ENCODE peak calls at places on chromosome 4, in four cellular contexts. I is stomach; Q is osteoblast; N is naive thymus-derived CD4-positive, alpha-beta T cell. V is an unnamed sample. For H3K27me3 and H3K4me1, the result is how much of the 10 kb centered on the place peaks cover.

GRCh38 chr4:17189322-17189721 is 290.9 kb upstream of the LDB2 start:
- DNase-seq in N (no peak), Q (no peak), I (no peak), V (no peak)

GRCh38 chr4:114383721-114384120 is 214.9 kb upstream of the UGT8 start:
- DNase-seq in N (no peak), Q (no peak), I (no peak), V (no peak)

GRCh38 chr4:15451866-15452765 is 17.6 kb upstream of the CC2D2A start:
- DNase-seq in I (no peak), Q (peak), N (no peak), V (no peak)

GRCh38 chr4:48853604-48854394 is 22.9 kb downstream of the OCIAD1 start:
- DNase-seq in N (no peak), I (no peak), Q (no peak), V (no peak)

GRCh38 chr4:105712766-105713165 is 4.2 kb downstream of the GSTCD start:
- DNase-seq in Q (no peak), I (no peak), N (no peak), V (no peak)

GRCh38 chr4:147103403-147103946 is 157.8 kb upstream of the TTC29 start:
- DNase-seq in Q (peak), N (no peak), I (no peak), V (no peak)

GRCh38 chr4:76949293-76950051 is at the start of gene SEPTIN11:
- DNase-seq in Q (peak), I (peak), N (peak), V (peak)

GRCh38 chr4:186839122-186840037 is 115.7 kb upstream of the FAT1 start:
- DNase-seq in N (no peak), I (no peak), Q (peak), V (no peak)

GRCh38 chr4:11214281-11214680 is 214.4 kb downstream of the HS3ST1 start:
- DNase-seq in I (no peak), N (no peak), Q (no peak), V (no peak)

GRCh38 chr4:140242357-140243284 is 88.6 kb upstream of the MAML3 start:
- DNase-seq in I (no peak), N (no peak), Q (no peak), V (no peak)

GRCh38 chr4:19496752-19497151 is 755.0 kb upstream of the SLIT2 start:
- DNase-seq in Q (no peak), I (no peak), N (no peak), V (no peak)

GRCh38 chr4:123299212-123299651 is 97.4 kb upstream of the SPRY1 start:
- DNase-seq in Q (peak), N (no peak), I (no peak), V (no peak)

GRCh38 chr4:120920666-120921065 is 1.9 kb downstream of the PRDM5 start:
- DNase-seq in Q (no peak), I (no peak), N (no peak), V (no peak)

GRCh38 chr4:6225469-6225868 is 25.1 kb upstream of the JAKMIP1 start:
- DNase-seq in Q (no peak), I (peak), N (no peak), V (no peak)

GRCh38 chr4:139857021-139857420 is 191.4 kb downstream of the MGST2 start:
- DNase-seq in I (no peak), N (no peak), Q (no peak), V (no peak)

GRCh38 chr4:65670331-65671031 is at the start of gene EPHA5:
- DNase-seq in I (peak), Q (peak), N (no peak), V (no peak)

GRCh38 chr4:41600243-41600642 is 62.3 kb downstream of the LIMCH1 start:
- DNase-seq in N (no peak), I (no peak), Q (no peak), V (no peak)

GRCh38 chr4:83558693-83559092 is 22.8 kb downstream of the GPAT3 start:
- DNase-seq in N (no peak), Q (no peak), I (no peak), V (no peak)

GRCh38 chr4:139084425-139085093 is 69.0 kb downstream of the NOCT start:
- DNase-seq in N (no peak), I (no peak), Q (no peak), V (no peak)

GRCh38 chr4:72631296-72631695 is 62.3 kb upstream of the ADAMTS3 start:
- DNase-seq in Q (peak), N (no peak), I (no peak), V (no peak)

GRCh38 chr4:112327950-112328349 is 30.8 kb downstream of the ALPK1 start:
- DNase-seq in I (no peak), N (no peak), Q (peak), V (no peak)

GRCh38 chr4:106315968-106316772 is at the start of the genes AIMP1 and TBCK:
- DNase-seq in I (peak), Q (peak), N (peak), V (peak)

GRCh38 chr4:175882891-175883290 is 70.8 kb upstream of the GPM6A start:
- DNase-seq in I (no peak), Q (peak), N (no peak), V (no peak)

GRCh38 chr4:145639281-145639680 is 20.1 kb downstream of the MMAA start:
- DNase-seq in Q (no peak), N (no peak), I (no peak), V (no peak)

GRCh38 chr4:135277116-135277979 is 1075.8 kb upstream of the PABPC4L start:
- DNase-seq in Q (peak), I (no peak), N (no peak), V (no peak)

GRCh38 chr4:66028668-66029067 is 358.4 kb upstream of the EPHA5 start:
- DNase-seq in I (no peak), N (no peak), Q (no peak), V (no peak)

GRCh38 chr4:80134936-80135701 is 62.1 kb upstream of the ANTXR2 start:
- DNase-seq in I (no peak), N (no peak), Q (no peak), V (no peak)

GRCh38 chr4:67762091-67762490 is 7.9 kb upstream of the GNRHR start:
- DNase-seq in Q (no peak), N (no peak), I (no peak), V (no peak)

GRCh38 chr4:82968972-82969371 is 41.7 kb downstream of the LIN54 start:
- DNase-seq in I (no peak), Q (no peak), N (no peak), V (no peak)

GRCh38 chr4:176123710-176124407 is 58.2 kb downstream of the WDR17 start:
- DNase-seq in N (no peak), I (peak), Q (peak), V (no peak)

GRCh38 chr4:22534374-22534773 is 18.5 kb upstream of the ADGRA3 start:
- DNase-seq in I (no peak), N (no peak), Q (no peak), V (no peak)

GRCh38 chr4:101400096-101400495 is 52.8 kb upstream of the PPP3CA start:
- DNase-seq in Q (peak), I (no peak), N (no peak), V (no peak)

GRCh38 chr4:82601242-82602015 is 39.6 kb upstream of the TMEM150C start:
- DNase-seq in I (no peak), N (no peak), Q (no peak), V (no peak)

GRCh38 chr4:13413719-13414437 is 70.3 kb downstream of the RAB28 start:
- DNase-seq in Q (no peak), I (no peak), N (no peak), V (no peak)

GRCh38 chr4:169625886-169626285 is 5.5 kb downstream of the CLCN3 start:
- DNase-seq in Q (no peak), N (no peak), I (no peak), V (no peak)

GRCh38 chr4:111689731-111690130 is 455.5 kb upstream of the FAM241A start:
- DNase-seq in N (no peak), Q (no peak), I (no peak), V (no peak)

GRCh38 chr4:1405249-1405635 is 1.0 kb downstream of the NKX1-1 start:
- DNase-seq in Q (peak), I (no peak), N (no peak), V (no peak)

GRCh38 chr4:1406946-1407656 is 859 bp upstream of the NKX1-1 start:
- DNase-seq in Q (peak), N (no peak), I (peak), V (no peak)

GRCh38 chr4:1406416-1406945 is at the start of gene NKX1-1:
- DNase-seq in I (peak), N (no peak), Q (peak), V (no peak)

GRCh38 chr4:1404573-1405248 is 1.5 kb downstream of the NKX1-1 start:
- DNase-seq in I (peak), N (no peak), Q (peak), V (no peak)

GRCh38 chr4:1405636-1406415 is 416 bp downstream of the NKX1-1 start:
- DNase-seq in N (no peak), Q (peak), I (peak), V (peak)
- H3K27me3 ChIP-seq in N (under half), Q (half or more), I (half or more), V (under half)

GRCh38 chr4:165208741-165209388 is 1.5 kb downstream of the KLHL2 start:
- DNase-seq in I (no peak), N (no peak), Q (peak), V (no peak)

GRCh38 chr4:165208322-165208652 is 926 bp downstream of the KLHL2 start:
- DNase-seq in Q (peak), I (no peak), N (peak), V (peak)

GRCh38 chr4:165207016-165207430 is 338 bp upstream of the KLHL2 start:
- DNase-seq in Q (no peak), I (no peak), N (no peak), V (no peak)

GRCh38 chr4:165209796-165210195 is 2.4 kb downstream of the KLHL2 start:
- DNase-seq in Q (no peak), I (no peak), N (no peak), V (no peak)

DNA sequence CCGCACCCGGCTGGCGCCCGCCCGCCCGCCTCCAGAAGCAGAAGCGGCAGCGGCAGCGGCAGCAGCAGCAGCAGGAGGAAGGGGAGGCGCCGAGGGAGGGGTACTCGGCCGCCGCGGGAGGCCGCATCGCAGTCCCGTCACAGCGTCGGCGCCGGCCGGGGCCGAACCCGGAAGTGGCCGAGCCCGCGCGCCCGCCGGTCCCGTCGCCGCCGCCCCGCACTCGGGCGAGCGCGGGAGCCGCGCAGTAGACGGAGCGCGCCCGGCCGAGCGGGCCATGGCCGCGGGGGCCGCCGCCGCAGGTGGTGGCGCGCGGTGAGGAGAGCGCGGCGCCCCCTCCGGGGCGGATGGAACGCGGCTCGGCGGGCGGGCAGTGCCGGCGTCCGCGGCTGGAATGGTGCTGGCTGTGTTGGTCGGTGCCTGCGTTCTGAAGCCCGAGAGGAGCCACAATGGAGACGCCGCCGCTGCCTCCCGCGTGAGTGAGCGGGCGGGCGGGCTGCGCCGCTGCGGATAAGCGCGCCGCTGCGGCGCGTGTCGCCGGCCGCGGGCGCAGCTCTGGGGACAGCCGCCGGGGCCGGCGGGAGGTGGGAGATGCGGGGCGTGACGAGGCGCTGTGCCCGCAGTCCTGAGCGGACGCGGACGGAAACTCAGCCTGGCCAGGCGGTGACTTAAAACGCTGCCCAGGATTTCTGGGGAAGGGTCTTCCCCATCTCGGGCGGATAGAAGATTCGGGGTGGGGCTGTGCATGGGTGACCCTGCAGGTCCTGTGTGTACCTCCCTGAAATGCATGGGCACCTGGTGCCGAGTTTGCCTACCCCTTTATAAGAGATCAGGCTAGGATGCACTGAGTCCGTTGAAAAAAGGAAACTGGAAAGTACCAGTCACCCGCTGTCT is at the start of gene KLHL2:
- DNase-seq in Q (peak), I (peak), N (peak), V (peak)
- H3K4me1 ChIP-seq in Q (under half), I (under half), N (under half), V (under half)

GRCh38 chr4:183960021-183960420 is 54.9 kb downstream of the STOX2 start:
- DNase-seq in Q (no peak), I (peak), N (no peak), V (no peak)
- H3K4me3 ChIP-seq in Q (no peak), I (no peak), N (no peak), V (no peak)

GRCh38 chr4:3485011-3485881 is 22.1 kb downstream of the DOK7 start:
- DNase-seq in N (no peak), Q (no peak), I (no peak), V (no peak)
- H3K27me3 ChIP-seq in N (under half), Q (under half), I (half or more), V (under half)

GRCh38 chr4:7910721-7911015 is 29.0 kb downstream of the AFAP1 start:
- DNase-seq in I (no peak), Q (no peak), N (no peak), V (no peak)

GRCh38 chr4:7909966-7910720 is 29.5 kb downstream of the AFAP1 start:
- DNase-seq in I (no peak), Q (no peak), N (no peak), V (no peak)

GRCh38 chr4:7912826-7913225 is 26.8 kb downstream of the AFAP1 start:
- DNase-seq in I (no peak), Q (no peak), N (no peak), V (no peak)

GRCh38 chr4:7909463-7909862 is 30.2 kb downstream of the AFAP1 start:
- DNase-seq in I (no peak), Q (no peak), N (no peak), V (no peak)

DNA sequence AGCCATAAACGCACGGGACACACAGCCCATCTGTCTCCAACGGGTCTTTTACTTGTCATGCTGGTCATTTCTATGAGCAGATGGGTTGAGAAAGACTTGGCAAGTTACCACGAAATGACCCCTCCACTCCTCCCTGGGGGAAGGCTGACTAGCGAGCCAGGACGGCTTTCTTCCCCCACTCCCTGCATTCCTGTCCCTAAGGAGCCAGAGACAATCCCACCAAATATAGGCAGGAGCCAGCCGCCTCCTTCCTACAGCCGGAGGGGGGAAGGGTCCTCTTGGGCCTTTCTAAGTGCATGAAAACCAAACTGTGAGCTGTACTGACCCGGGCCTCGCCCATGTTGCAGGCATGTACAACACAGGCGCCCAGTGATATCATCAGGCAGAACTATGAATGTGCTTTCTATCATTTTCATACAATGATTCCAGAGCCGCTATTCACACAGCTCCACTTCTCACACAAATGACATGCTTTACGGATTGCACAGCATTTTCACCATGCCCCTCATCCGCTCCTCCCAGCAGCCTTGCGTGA is 28.6 kb downstream of the AFAP1 start:
- DNase-seq in Q (peak), N (no peak), I (no peak), V (no peak)
- H3K4me1 ChIP-seq in Q (half or more), N (under half), I (under half), V (under half)

GRCh38 chr4:54315561-54315960 is 86.5 kb downstream of the PDGFRA start:
- DNase-seq in N (no peak), I (no peak), Q (no peak), V (no peak)

GRCh38 chr4:54317690-54318089 is 88.6 kb downstream of the PDGFRA start:
- DNase-seq in N (no peak), Q (no peak), I (no peak), V (no peak)

GRCh38 chr4:54320826-54321320 is 91.8 kb downstream of the PDGFRA start:
- DNase-seq in Q (peak), N (no peak), I (no peak), V (no peak)

GRCh38 chr4:54318904-54319303 is 89.8 kb downstream of the PDGFRA start:
- DNase-seq in Q (no peak), I (no peak), N (peak), V (no peak)

DNA sequence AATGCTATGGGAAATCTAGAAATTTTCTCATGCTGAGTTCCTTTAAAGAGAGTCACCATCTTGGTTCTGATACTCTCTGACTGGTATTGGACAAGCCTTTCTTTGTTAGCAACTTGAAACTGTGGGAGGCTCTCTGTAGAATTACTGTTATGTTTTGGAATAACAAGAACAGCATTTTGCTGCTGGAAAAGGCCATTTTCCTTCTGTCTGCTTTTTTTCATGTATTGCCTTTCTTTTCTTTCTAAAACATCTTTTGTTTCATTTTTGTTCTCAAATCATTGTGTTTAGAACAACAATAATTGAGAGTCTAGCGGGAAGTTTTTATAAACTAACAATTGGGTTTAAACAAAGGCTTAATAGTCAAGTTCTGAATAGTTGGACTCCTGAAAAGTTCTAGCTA is 87.0 kb downstream of the PDGFRA start:
- DNase-seq in N (no peak), Q (no peak), I (no peak), V (no peak)
- H3K4me3 ChIP-seq in N (no peak), Q (no peak), I (no peak), V (no peak)

V was measured in CD8-positive, alpha-beta T cell.